ENCODE peak calls at places on chromosomes 12 and 14, in seven cellular contexts. D is HCT116, Y is fibroblast of pulmonary artery, M is upper lobe of left lung, I is WTC11, U is adrenal gland, C is PC-3. B is an unnamed sample.

GRCh38 chr12:100706029-100706428 is 88.5 kb upstream of the ANO4 start:
- DNase-seq in D (peak; percentile 21), Y (peak; percentile 65), M (no peak), I (no peak), U (no peak), C (peak; percentile 84), B (no peak)

GRCh38 chr12:109878749-109879148 is 1.6 kb downstream of the GLTP start:
- DNase-seq in D (no peak), Y (no peak), M (no peak), I (no peak), U (no peak), C (no peak), B (no peak)

GRCh38 chr14:100261621-100262020 is 22.7 kb downstream of the YY1 start:
- DNase-seq in D (no peak), Y (no peak), M (no peak), I (no peak), U (no peak), C (no peak), B (no peak)

GRCh38 chr14:74510211-74510931 is 16.8 kb downstream of the ISCA2 start:
- DNase-seq in D (no peak), Y (peak; percentile 27), M (no peak), I (peak; percentile 34), U (no peak), C (no peak), B (no peak)

GRCh38 chr12:94149781-94150482 is 1.6 kb downstream of the PLXNC1 start:
- DNase-seq in D (no peak), Y (peak; percentile 44), M (peak; percentile 42), I (peak; percentile 52), U (peak; percentile 33), C (no peak), B (peak; percentile 71)

GRCh38 chr12:88299567-88300101 is 157.5 kb downstream of the TMTC3 start:
- DNase-seq in D (peak; percentile 34), Y (peak; percentile 92), M (no peak), I (no peak), U (peak; percentile 6), C (peak; percentile 95), B (peak; percentile 51)

GRCh38 chr14:51652168-51653095 is 722 bp downstream of the FRMD6 start:
- DNase-seq in D (no peak), Y (no peak), M (peak; percentile 23), I (peak; percentile 61), U (peak; percentile 47), C (peak; percentile 26), B (peak; percentile 54)

GRCh38 chr14:60215127-60215444 is 33.9 kb upstream of the PPM1A start:
- DNase-seq in D (no peak), Y (no peak), M (no peak), I (no peak), U (no peak), C (no peak), B (no peak)

GRCh38 chr12:56657416-56658379 is 11.9 kb upstream of the ATP5F1B start:
- DNase-seq in D (no peak), Y (no peak), M (peak; percentile 7), I (no peak), U (no peak), C (no peak), B (peak; percentile 52)

GRCh38 chr12:52262286-52262685 is 12.2 kb upstream of the KRT86 start:
- DNase-seq in D (no peak), Y (no peak), M (no peak), I (no peak), U (no peak), C (no peak), B (peak; percentile 6)

GRCh38 chr12:52264435-52264825 is 10.0 kb upstream of the KRT86 start:
- DNase-seq in D (no peak), Y (peak; percentile 15), M (no peak), I (no peak), U (no peak), C (no peak), B (no peak)

GRCh38 chr12:52266514-52266913 is 7.9 kb upstream of the KRT86 start:
- DNase-seq in D (no peak), Y (no peak), M (no peak), I (no peak), U (no peak), C (no peak), B (no peak)

GRCh38 chr12:52261211-52261484 is 13.3 kb upstream of the KRT86 start:
- DNase-seq in D (no peak), Y (no peak), M (no peak), I (no peak), U (no peak), C (no peak), B (peak; percentile 7)

DNA sequence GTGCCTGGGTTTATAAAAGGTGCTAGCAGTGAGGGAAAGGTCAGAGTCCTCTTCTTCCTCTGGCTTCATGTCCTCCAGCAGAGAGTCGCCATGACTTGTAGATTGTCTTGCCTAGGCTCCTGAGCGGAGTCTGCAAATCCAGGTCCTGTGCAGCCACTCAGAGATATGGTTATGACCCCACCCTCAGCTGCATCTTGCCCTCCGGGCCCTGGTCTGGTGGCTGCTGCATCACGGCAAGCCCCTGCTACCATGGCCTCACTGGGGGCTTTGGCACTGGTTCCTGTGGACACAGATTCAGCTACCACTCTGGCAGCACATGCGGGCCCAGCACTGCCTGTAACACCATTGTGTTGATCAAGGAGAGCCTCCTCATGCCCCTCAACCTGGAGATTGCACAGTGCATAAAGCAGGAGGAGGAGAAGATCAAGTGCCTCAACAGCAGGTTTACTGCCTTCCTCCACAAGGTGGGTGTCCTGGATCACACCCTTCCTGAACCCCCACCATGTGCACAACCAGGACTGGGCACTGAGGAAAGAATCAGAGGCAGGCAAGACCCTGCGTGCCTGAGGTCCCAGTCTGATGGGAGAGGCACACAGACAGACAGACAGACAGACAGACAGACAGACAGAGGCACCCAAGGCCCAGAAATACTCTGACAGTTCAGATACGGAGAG is 10.5 kb upstream of the KRT86 start:
- DNase-seq in D (no peak), Y (no peak), M (no peak), I (no peak), U (no peak), C (no peak), B (no peak)
- TF ChIP-seq CTCF in D (no peak), Y (no peak), M (no peak), I (no peak), U (no peak), C (no peak), B (no peak)

GRCh38 chr14:33715223-33715528 is 235.7 kb downstream of the EGLN3 start:
- DNase-seq in D (no peak), Y (no peak), M (no peak), I (no peak), U (no peak), C (no peak), B (no peak)

GRCh38 chr14:33711761-33712160 is 239.1 kb downstream of the EGLN3 start:
- DNase-seq in D (no peak), Y (no peak), M (no peak), I (no peak), U (no peak), C (no peak), B (no peak)

GRCh38 chr14:33716921-33717320 is 234.0 kb downstream of the EGLN3 start:
- DNase-seq in D (no peak), Y (no peak), M (no peak), I (no peak), U (no peak), C (no peak), B (no peak)

GRCh38 chr14:33717866-33718265 is 233.0 kb downstream of the EGLN3 start:
- DNase-seq in D (no peak), Y (no peak), M (no peak), I (no peak), U (no peak), C (no peak), B (no peak)

DNA sequence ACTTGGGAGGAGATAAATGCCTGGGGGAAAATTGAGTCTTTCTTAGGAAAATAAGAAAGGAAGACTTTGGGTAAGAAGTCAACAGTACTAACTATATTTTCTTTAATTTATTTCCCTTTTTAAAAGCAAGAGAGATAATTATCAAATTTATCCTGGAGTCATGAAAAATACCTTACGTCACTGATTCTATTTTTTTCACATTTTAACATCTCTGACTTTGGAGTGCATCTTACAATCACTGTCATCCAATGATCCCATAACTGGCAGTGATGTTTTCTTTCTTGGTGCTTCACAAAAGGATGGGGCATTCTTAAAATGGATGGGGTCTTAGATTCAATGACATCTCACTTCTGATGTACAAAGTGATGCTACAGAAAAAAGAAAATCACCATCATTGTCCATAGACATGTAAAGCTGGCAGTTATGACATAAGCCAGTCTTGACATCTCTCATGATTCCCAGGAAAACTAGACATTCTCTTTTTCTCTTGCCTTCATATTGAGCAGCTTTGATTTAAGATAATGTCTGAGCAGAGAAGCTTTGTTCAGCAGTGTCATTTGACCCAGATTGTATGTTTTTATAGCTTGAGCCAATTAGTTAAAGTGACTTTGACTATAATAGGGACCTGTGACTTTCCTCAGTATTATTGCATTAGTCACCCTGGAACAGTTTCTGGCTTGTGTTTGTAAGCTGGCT is 236.2 kb downstream of the EGLN3 start:
- DNase-seq in D (no peak), Y (no peak), M (no peak), I (no peak), U (no peak), C (peak; percentile 43), B (no peak)
- TF ChIP-seq CTCF in D (no peak), Y (no peak), M (no peak), I (no peak), U (no peak), C (no peak), B (no peak)

GRCh38 chr12:121230538-121230907 is 20.6 kb downstream of the P2RX4 start:
- DNase-seq in D (no peak), Y (no peak), M (no peak), I (no peak), U (no peak), C (no peak), B (no peak)
- TF ChIP-seq CTCF in D (no peak), Y (no peak), M (no peak), I (no peak), U (no peak), C (no peak), B (no peak)

GRCh38 chr12:124403273-124403672 is 108.4 kb downstream of the RFLNA start:
- DNase-seq in D (no peak), Y (no peak), M (no peak), I (no peak), U (peak; percentile 94), C (no peak), B (no peak)

GRCh38 chr12:124402281-124403066 is 107.6 kb downstream of the RFLNA start:
- DNase-seq in D (no peak), Y (no peak), M (no peak), I (no peak), U (no peak), C (no peak), B (no peak)

GRCh38 chr12:124400124-124400523 is 105.2 kb downstream of the RFLNA start:
- DNase-seq in D (no peak), Y (no peak), M (no peak), I (no peak), U (no peak), C (no peak), B (no peak)

GRCh38 chr12:124399622-124400021 is 104.7 kb downstream of the RFLNA start:
- DNase-seq in D (no peak), Y (peak; percentile 46), M (no peak), I (peak; percentile 68), U (no peak), C (peak; percentile 51), B (peak; percentile 86)

DNA sequence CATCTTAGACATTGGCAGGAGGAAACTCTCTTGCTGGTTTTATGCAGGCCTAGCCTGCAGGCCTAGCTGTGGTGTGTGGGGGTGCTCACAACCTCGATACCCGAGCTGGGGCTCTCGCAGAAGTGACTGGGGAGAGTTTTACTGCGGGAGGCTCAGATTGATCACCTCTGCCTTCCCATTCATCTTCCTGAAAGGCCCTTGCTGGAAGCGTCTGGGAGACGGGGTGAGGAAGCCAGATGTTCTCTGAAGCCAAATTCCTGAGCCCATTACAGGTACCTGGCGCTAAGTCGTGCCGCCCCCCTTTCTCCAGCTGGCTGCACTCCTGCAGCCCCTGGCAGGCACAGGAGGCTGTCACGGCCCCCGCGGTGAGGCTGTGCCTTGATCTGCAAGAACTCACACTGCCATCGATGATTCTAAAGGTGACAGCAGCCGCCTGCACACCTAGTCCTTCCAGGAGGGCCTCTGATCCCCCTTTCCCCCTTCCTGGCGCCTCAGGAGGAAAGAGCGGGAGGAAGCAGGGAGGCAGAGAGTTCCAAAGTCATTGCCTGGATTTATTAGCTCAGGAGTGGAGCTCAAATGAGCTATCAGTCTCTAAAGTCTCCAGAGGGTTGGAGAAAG is 106.8 kb downstream of the RFLNA start:
- DNase-seq in D (no peak), Y (no peak), M (no peak), I (no peak), U (no peak), C (no peak), B (no peak)
- TF ChIP-seq CTCF in D (no peak), Y (no peak), M (no peak), I (no peak), U (no peak), C (no peak), B (no peak)

B was measured in GM13977.